ENCODE peak calls at places on chromosomes 3 and 15, in ten cellular contexts. E is GM23338, Q is ovary, I is endothelial cell, S is neural progenitor cell, F is kidney epithelial cell, G is hepatocyte, M is psoas muscle, X is foreskin keratinocyte, R is mesothelial cell of epicardium. L is an unnamed sample.
A peak's percentile ranks its signal among the peaks of the same experiment; 100 is the strongest.

GRCh38 chr3:138187296-138188012 is at the start of gene ARMC8:
- DNase-seq in E (peak; percentile 81), Q (no peak), G (peak; percentile 84), X (peak; percentile 45), M (peak; percentile 82), R (peak; percentile 34), I (peak; percentile 56), S (peak; percentile 82), F (no peak), L (no peak)

GRCh38 chr15:69801132-69801531 is 296.6 kb downstream of the TLE3 start:
- DNase-seq in E (no peak), Q (no peak), M (no peak), R (no peak), X (no peak), G (no peak), F (no peak), I (no peak), S (no peak), L (no peak)

GRCh38 chr15:67105065-67105951 is 39.9 kb downstream of the SMAD3 start:
- DNase-seq in S (no peak), X (peak; percentile 99), F (peak; percentile 97), Q (peak; percentile 59), E (no peak), R (no peak), I (no peak), M (peak; percentile 71), G (peak; percentile 75), L (no peak)

GRCh38 chr3:52574056-52574965 is 37.9 kb downstream of the UQCC5 start:
- DNase-seq in M (no peak), Q (no peak), F (no peak), S (no peak), G (no peak), R (no peak), X (no peak), E (no peak), I (no peak), L (no peak)

GRCh38 chr3:77885381-77885780 is 845.5 kb downstream of the ROBO2 start:
- DNase-seq in G (no peak), S (no peak), I (no peak), F (no peak), E (no peak), M (no peak), Q (no peak), R (no peak), X (peak; percentile 33), L (no peak)

GRCh38 chr3:179546814-179547241 is 15.9 kb upstream of the ACTL6A start:
- DNase-seq in G (peak; percentile 67), X (peak; percentile 67), I (no peak), E (no peak), Q (no peak), M (no peak), R (no peak), S (no peak), F (no peak), L (no peak)

GRCh38 chr3:130839815-130840214 is 54.1 kb upstream of the ATP2C1 start:
- DNase-seq in E (peak; percentile 75), G (no peak), M (no peak), S (no peak), Q (no peak), F (no peak), R (no peak), X (no peak), I (no peak), L (peak; percentile 38)

GRCh38 chr3:13494463-13495350 is 14.6 kb downstream of the HDAC11 start:
- DNase-seq in F (no peak), M (peak; percentile 62), X (no peak), E (peak; percentile 67), G (no peak), R (no peak), I (peak; percentile 62), S (peak; percentile 60), Q (no peak), L (no peak)

GRCh38 chr15:26641144-26641543 is 131.7 kb downstream of the GABRB3 start:
- DNase-seq in G (no peak), S (no peak), R (no peak), E (no peak), X (no peak), Q (no peak), I (no peak), F (no peak), M (no peak), L (no peak)

GRCh38 chr15:75712668-75713337 is at the start of gene CSPG4:
- DNase-seq in R (peak; percentile 50), G (peak; percentile 86), F (no peak), M (peak; percentile 85), I (peak; percentile 33), X (no peak), S (peak; percentile 75), E (peak; percentile 84), Q (peak; percentile 80), L (no peak)

GRCh38 chr15:67100808-67101581 is 35.6 kb downstream of the SMAD3 start:
- DNase-seq in M (no peak), I (no peak), Q (no peak), R (no peak), E (no peak), S (no peak), G (no peak), F (no peak), X (no peak), L (peak; percentile 61)

GRCh38 chr15:93018574-93018973 is 70.4 kb downstream of the RGMA start:
- DNase-seq in I (no peak), R (no peak), M (no peak), E (peak; percentile 54), S (peak; percentile 32), F (no peak), G (no peak), X (no peak), Q (no peak), L (no peak)
- TF ChIP-seq CTCF in I (no peak), R (no peak), M (peak; percentile 39), E (peak; percentile 39), S (peak; percentile 34), F (peak; percentile 40), G (peak; percentile 19), X (peak; percentile 37), Q (no peak), L (no peak)

DNA sequence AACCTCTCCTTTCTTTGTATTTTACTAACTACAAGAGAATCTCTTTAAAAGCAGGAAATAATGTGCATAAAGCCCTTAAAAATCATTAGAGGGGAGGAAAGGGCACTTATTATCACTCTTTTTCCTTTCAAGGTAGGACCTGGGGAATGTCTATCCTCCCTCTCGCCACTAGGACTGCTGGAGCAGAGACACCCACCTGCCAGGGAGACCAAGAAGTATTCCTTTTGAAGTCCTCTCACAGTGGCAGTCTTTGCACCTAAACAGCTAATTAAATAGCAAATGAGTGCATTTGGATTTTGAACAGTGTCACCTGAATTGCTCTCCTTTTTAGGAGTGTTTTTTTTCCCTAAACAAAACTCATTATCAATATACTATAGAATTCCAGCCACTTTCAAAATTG is 874.1 kb downstream of the ZPLD1 start:
- DNase-seq in R (no peak), I (no peak), M (no peak), E (peak; percentile 69), S (peak; percentile 36), Q (no peak), X (no peak), G (peak; percentile 5), F (no peak), L (no peak)
- TF ChIP-seq CTCF in R (peak; percentile 39), I (peak; percentile 57), M (no peak), E (peak; percentile 67), S (peak; percentile 55), Q (no peak), X (no peak), G (no peak), F (peak; percentile 20), L (no peak)

DNA sequence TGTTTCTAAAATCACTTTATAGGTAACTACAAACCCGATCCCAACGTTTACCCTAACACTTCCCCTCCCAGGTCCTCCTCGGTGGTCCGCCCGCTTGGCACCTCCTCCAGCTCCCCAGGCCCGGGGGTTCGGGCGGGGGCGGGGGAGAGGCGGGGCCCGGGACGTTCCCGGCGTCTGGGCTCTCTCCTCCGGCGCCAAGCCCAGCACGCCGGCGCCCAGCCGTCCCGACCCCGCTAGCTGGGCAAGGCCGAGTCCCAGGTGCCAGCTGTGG is 548 bp downstream of the CGGBP1 start:
- DNase-seq in Q (no peak), F (no peak), G (no peak), S (no peak), E (no peak), M (no peak), X (no peak), I (no peak), R (no peak), L (no peak)
- TF ChIP-seq CTCF in Q (no peak), F (no peak), G (no peak), S (no peak), E (no peak), M (no peak), X (no peak), I (no peak), R (no peak), L (no peak)

DNA sequence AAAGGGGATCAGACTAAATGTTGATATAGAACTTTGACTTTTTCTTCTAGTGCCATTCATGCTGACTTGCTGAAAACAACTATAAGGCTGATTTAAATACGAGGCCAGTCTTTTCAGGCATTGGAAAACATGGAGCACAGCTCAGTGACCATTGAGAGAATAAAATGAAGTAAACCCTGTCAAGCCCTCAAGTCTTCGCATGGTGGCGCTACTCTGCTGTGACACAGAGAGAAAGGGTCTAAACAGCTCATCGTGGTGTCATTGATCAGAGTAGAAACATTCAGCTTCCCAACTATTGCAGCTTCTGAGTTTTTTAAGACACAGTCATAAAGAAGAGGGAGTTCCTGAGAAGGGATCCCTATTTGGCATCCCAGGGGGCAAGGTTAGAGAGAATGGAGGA is 716.2 kb downstream of the DIPK2A start:
- DNase-seq in Q (no peak), R (no peak), F (no peak), I (no peak), X (no peak), M (no peak), E (peak; percentile 61), G (no peak), S (peak; percentile 51), L (no peak)
- TF ChIP-seq CTCF in Q (no peak), R (no peak), F (no peak), I (no peak), X (peak; percentile 43), M (no peak), E (peak; percentile 58), G (no peak), S (peak; percentile 47), L (peak; percentile 7)

DNA sequence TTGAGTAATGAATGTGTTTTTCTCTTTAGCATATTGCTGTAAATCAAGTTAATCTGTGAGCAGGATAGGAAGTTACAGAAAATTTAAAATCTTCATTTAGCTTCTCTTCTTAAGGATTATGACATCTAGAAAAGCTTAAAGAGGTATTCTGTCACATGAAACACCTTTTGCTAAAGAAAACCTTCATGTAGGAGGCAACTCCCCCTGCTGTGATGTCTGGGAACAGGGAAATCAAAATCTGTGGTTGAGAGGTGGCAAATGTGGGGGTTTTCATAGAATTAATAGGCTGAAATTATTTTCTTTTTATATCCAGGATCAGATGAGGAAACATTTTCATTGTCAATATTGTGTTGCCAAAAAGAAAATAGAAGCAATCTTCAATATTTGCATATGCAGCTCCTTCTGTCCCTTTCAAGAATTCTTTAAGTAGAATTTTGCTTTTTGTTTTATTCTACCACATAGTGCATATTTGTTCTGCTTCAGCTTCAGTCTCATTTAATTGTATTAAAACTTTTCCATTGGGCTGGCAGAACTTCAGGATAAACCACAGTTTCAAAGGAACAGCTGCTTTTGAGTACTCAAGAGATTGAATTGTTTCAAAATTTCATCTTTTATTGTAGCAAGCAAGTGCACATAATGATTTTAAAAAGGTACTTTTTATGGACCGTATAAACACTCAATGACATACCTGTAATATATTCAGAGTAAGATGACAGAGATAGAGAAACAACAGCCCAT is 128.4 kb downstream of the RAP2B start:
- DNase-seq in S (no peak), I (no peak), R (no peak), X (peak; percentile 36), E (no peak), M (no peak), G (no peak), F (no peak), Q (no peak), L (no peak)
- TF ChIP-seq CTCF in S (no peak), I (no peak), R (no peak), X (peak; percentile 78), E (peak; percentile 33), M (no peak), G (peak; percentile 40), F (peak; percentile 50), Q (no peak), L (no peak)

L was measured in GM20000.